ENCODE peak calls at places on chromosome 9, in five cellular contexts. One of them, this sample, is unnamed. For H3K4me1, the result is how much of the 10 kb centered on the place peaks cover.

GRCh38 chr9:88433583-88434240 is 45.5 kb downstream of the SPIN1 start:
- DNase-seq in H1: no peak
- DNase-seq in trophoblast cell: no peak
- DNase-seq in neuronal stem cell: no peak
- DNase-seq in IMR-90: peak
- DNase-seq in this sample: peak

GRCh38 chr9:101848485-101848919 is 110.1 kb upstream of the GRIN3A start:
- DNase-seq in neuronal stem cell: no peak
- DNase-seq in H1: no peak
- DNase-seq in IMR-90: no peak
- DNase-seq in trophoblast cell: no peak
- DNase-seq in this sample: no peak

GRCh38 chr9:129343697-129344375 is 165.8 kb upstream of the IER5L start:
- DNase-seq in IMR-90: no peak
- DNase-seq in neuronal stem cell: no peak
- DNase-seq in H1: no peak
- DNase-seq in trophoblast cell: peak
- DNase-seq in this sample: peak

GRCh38 chr9:3367185-3367584 is 158.6 kb downstream of the RFX3 start:
- DNase-seq in trophoblast cell: no peak
- DNase-seq in H1: no peak
- DNase-seq in neuronal stem cell: peak
- DNase-seq in IMR-90: no peak
- DNase-seq in this sample: peak

GRCh38 chr9:3760031-3760430 is 234.2 kb upstream of the RFX3 start:
- DNase-seq in IMR-90: peak
- DNase-seq in H1: no peak
- DNase-seq in trophoblast cell: no peak
- DNase-seq in neuronal stem cell: peak
- DNase-seq in this sample: peak

GRCh38 chr9:81268048-81268447 is 421.3 kb downstream of the TLE1 start:
- DNase-seq in IMR-90: peak
- DNase-seq in neuronal stem cell: no peak
- DNase-seq in trophoblast cell: no peak
- DNase-seq in H1: no peak
- DNase-seq in this sample: peak

GRCh38 chr9:88953401-88954029 is 37.8 kb upstream of the S1PR3 start:
- DNase-seq in trophoblast cell: no peak
- DNase-seq in H1: no peak
- DNase-seq in IMR-90: peak
- DNase-seq in neuronal stem cell: no peak
- DNase-seq in this sample: peak

GRCh38 chr9:115944166-115944948 is 209.2 kb upstream of the PAPPA start:
- DNase-seq in IMR-90: peak
- DNase-seq in trophoblast cell: peak
- DNase-seq in H1: no peak
- DNase-seq in neuronal stem cell: no peak
- DNase-seq in this sample: peak

GRCh38 chr9:126773004-126773607 is 31.7 kb upstream of the ZBTB43 start:
- DNase-seq in trophoblast cell: peak
- DNase-seq in H1: peak
- DNase-seq in IMR-90: peak
- DNase-seq in neuronal stem cell: no peak
- DNase-seq in this sample: peak

GRCh38 chr9:38334234-38334633 is 58.3 kb upstream of the ALDH1B1 start:
- DNase-seq in IMR-90: no peak
- DNase-seq in neuronal stem cell: no peak
- DNase-seq in H1: no peak
- DNase-seq in trophoblast cell: no peak
- DNase-seq in this sample: no peak

GRCh38 chr9:110837401-110838005 is 168.9 kb downstream of the MUSK start:
- DNase-seq in neuronal stem cell: no peak
- DNase-seq in trophoblast cell: no peak
- DNase-seq in H1: no peak
- DNase-seq in IMR-90: no peak
- DNase-seq in this sample: no peak

GRCh38 chr9:124183772-124184171 is 74.0 kb upstream of the NEK6 start:
- DNase-seq in neuronal stem cell: no peak
- DNase-seq in trophoblast cell: no peak
- DNase-seq in H1: peak
- DNase-seq in IMR-90: no peak
- DNase-seq in this sample: no peak

GRCh38 chr9:95954940-95955339 is 79.4 kb downstream of the ERCC6L2 start:
- DNase-seq in trophoblast cell: no peak
- DNase-seq in neuronal stem cell: no peak
- DNase-seq in H1: no peak
- DNase-seq in IMR-90: no peak
- DNase-seq in this sample: no peak

GRCh38 chr9:9855503-9856078 is 757.2 kb downstream of the PTPRD start:
- DNase-seq in trophoblast cell: no peak
- DNase-seq in neuronal stem cell: no peak
- DNase-seq in H1: no peak
- DNase-seq in IMR-90: no peak
- DNase-seq in this sample: no peak

GRCh38 chr9:20361220-20361619 is 261.1 kb downstream of the MLLT3 start:
- DNase-seq in IMR-90: no peak
- DNase-seq in H1: no peak
- DNase-seq in trophoblast cell: no peak
- DNase-seq in neuronal stem cell: no peak
- DNase-seq in this sample: no peak

GRCh38 chr9:89923174-89923573 is 318.4 kb downstream of the GADD45G start:
- DNase-seq in trophoblast cell: no peak
- DNase-seq in neuronal stem cell: no peak
- DNase-seq in IMR-90: no peak
- DNase-seq in H1: no peak
- DNase-seq in this sample: no peak

GRCh38 chr9:36191696-36192095 is 975 bp downstream of the CLTA start:
- DNase-seq in trophoblast cell: no peak
- DNase-seq in neuronal stem cell: no peak
- DNase-seq in H1: no peak
- DNase-seq in IMR-90: no peak
- DNase-seq in this sample: peak

GRCh38 chr9:135791431-135792267 is 89.7 kb downstream of the KCNT1 start:
- DNase-seq in H1: no peak
- DNase-seq in trophoblast cell: no peak
- DNase-seq in neuronal stem cell: no peak
- DNase-seq in IMR-90: no peak
- DNase-seq in this sample: no peak

GRCh38 chr9:123954921-123955320 is 25.0 kb upstream of the DENND1A start:
- DNase-seq in IMR-90: peak
- DNase-seq in neuronal stem cell: no peak
- DNase-seq in trophoblast cell: peak
- DNase-seq in H1: no peak
- DNase-seq in this sample: peak

GRCh38 chr9:107557236-107557990 is 67.8 kb upstream of the KLF4 start:
- DNase-seq in trophoblast cell: peak
- DNase-seq in neuronal stem cell: no peak
- DNase-seq in IMR-90: peak
- DNase-seq in H1: no peak
- DNase-seq in this sample: peak

GRCh38 chr9:137459601-137460362 is 648 bp upstream of the NSMF start:
- DNase-seq in trophoblast cell: no peak
- DNase-seq in H1: no peak
- DNase-seq in neuronal stem cell: no peak
- DNase-seq in IMR-90: no peak
- DNase-seq in this sample: no peak

GRCh38 chr9:37031081-37031480 is 3.0 kb downstream of the PAX5 start:
- DNase-seq in IMR-90: no peak
- DNase-seq in trophoblast cell: no peak
- DNase-seq in H1: no peak
- DNase-seq in neuronal stem cell: no peak
- DNase-seq in this sample: no peak

GRCh38 chr9:85417674-85418073 is 324.1 kb downstream of the AGTPBP1 start:
- DNase-seq in H1: no peak
- DNase-seq in neuronal stem cell: no peak
- DNase-seq in IMR-90: no peak
- DNase-seq in trophoblast cell: no peak
- DNase-seq in this sample: no peak

DNA sequence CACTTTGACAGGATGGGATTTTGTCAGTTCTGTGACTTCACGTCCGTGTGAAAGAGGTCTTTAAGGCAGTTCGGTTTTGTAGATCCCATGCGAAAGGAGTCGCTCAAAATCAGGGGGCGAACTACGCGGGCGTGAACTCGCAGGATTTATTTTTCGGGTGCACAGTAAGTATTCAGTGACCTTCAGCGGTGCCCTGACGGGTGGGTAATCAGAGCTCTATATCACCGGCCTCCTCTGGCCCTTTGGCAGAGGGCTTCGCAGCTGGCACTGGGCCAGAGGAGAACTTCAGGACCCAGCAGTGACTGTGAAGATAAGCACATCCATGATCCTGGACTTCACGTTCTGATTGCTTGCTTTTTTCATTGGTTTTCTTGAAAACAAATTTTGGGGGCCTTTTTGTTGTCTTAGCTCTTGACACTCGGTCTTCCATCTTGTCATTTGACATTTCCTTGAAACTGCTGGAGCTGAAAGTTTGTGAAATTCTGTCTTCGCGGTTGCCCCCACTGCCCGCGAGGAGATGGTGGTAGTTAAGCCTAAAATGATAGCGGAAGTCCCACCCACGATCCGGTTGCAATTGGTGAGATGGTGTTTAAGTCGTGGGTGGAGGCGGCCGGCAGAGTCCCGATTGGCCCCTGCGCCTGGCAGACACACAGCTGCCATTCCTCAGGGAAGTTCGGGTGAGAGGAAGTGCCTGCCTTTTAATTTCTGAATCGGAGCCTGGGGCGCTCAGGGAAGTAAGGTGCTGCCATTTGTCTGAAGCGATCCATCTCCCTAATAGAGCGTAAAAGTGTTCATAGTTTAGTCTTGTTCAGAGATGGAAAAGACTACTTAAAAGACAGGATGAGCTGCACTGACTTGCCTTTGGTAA is at the start of gene FAM120AOS:
- DNase-seq in neuronal stem cell: peak
- DNase-seq in IMR-90: peak
- DNase-seq in trophoblast cell: peak
- DNase-seq in H1: peak
- DNase-seq in this sample: peak
- H3K18ac ChIP-seq in neuronal stem cell: peak
- H3K18ac ChIP-seq in IMR-90: peak
- H3K18ac ChIP-seq in trophoblast cell: peak
- H3K18ac ChIP-seq in H1: no peak
- H3K18ac ChIP-seq in this sample: peak

GRCh38 chr9:131679261-131680020 is 60.4 kb downstream of the RAPGEF1 start:
- DNase-seq in neuronal stem cell: no peak
- DNase-seq in H1: no peak
- DNase-seq in trophoblast cell: no peak
- DNase-seq in IMR-90: no peak
- DNase-seq in this sample: no peak

GRCh38 chr9:131677445-131678180 is 62.3 kb downstream of the RAPGEF1 start:
- DNase-seq in trophoblast cell: peak
- DNase-seq in neuronal stem cell: no peak
- DNase-seq in IMR-90: peak
- DNase-seq in H1: no peak
- DNase-seq in this sample: peak

GRCh38 chr9:131677051-131677444 is 62.8 kb downstream of the RAPGEF1 start:
- DNase-seq in neuronal stem cell: no peak
- DNase-seq in IMR-90: peak
- DNase-seq in trophoblast cell: peak
- DNase-seq in H1: no peak
- DNase-seq in this sample: peak

GRCh38 chr9:131676431-131676972 is 63.4 kb downstream of the RAPGEF1 start:
- DNase-seq in neuronal stem cell: no peak
- DNase-seq in trophoblast cell: no peak
- DNase-seq in IMR-90: no peak
- DNase-seq in H1: no peak
- DNase-seq in this sample: no peak

GRCh38 chr9:131678499-131679111 is 61.3 kb downstream of the RAPGEF1 start:
- DNase-seq in neuronal stem cell: peak
- DNase-seq in trophoblast cell: peak
- DNase-seq in H1: no peak
- DNase-seq in IMR-90: peak
- DNase-seq in this sample: peak
- H3K4me1 ChIP-seq in neuronal stem cell: under half
- H3K4me1 ChIP-seq in trophoblast cell: under half
- H3K4me1 ChIP-seq in H1: under half
- H3K4me1 ChIP-seq in IMR-90: under half
- H3K4me1 ChIP-seq in this sample: under half

DNA sequence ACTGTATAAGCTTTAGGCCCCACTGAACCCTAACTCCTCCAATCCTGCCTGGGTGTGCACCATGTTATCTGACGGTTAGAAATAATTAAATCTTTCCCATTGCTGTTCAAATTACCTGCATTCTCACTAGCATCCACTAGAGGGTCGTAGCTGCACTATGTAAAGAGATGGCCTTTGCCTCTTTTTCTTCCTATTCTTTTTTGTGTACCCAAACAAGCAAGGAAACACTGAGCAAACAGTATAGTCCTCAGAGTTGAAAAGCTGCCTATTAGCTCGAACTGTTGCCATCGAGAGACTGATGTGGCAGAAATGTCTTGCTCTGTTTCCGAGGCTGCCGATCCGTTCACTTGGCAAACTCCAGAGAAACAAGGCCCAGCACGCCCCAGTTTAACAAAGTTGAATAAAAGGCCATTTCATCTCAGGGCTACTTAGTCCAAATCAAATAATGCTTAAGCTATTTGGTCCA is 163.8 kb upstream of the TRPM3 start:
- DNase-seq in H1: peak
- DNase-seq in neuronal stem cell: peak
- DNase-seq in IMR-90: peak
- DNase-seq in trophoblast cell: peak
- DNase-seq in this sample: peak
- H3K18ac ChIP-seq in H1: peak
- H3K18ac ChIP-seq in neuronal stem cell: no peak
- H3K18ac ChIP-seq in IMR-90: no peak
- H3K18ac ChIP-seq in trophoblast cell: no peak
- H3K18ac ChIP-seq in this sample: no peak

GRCh38 chr9:122028089-122028488 is 65.0 kb downstream of the TTLL11 start:
- DNase-seq in neuronal stem cell: no peak
- DNase-seq in IMR-90: no peak
- DNase-seq in trophoblast cell: no peak
- DNase-seq in H1: no peak
- DNase-seq in this sample: no peak

GRCh38 chr9:122030357-122030756 is 62.8 kb downstream of the TTLL11 start:
- DNase-seq in trophoblast cell: no peak
- DNase-seq in H1: no peak
- DNase-seq in IMR-90: no peak
- DNase-seq in neuronal stem cell: no peak
- DNase-seq in this sample: no peak

GRCh38 chr9:122031157-122031556 is 62.0 kb downstream of the TTLL11 start:
- DNase-seq in IMR-90: no peak
- DNase-seq in neuronal stem cell: no peak
- DNase-seq in H1: no peak
- DNase-seq in trophoblast cell: no peak
- DNase-seq in this sample: no peak

GRCh38 chr9:122031806-122032205 is 61.3 kb downstream of the TTLL11 start:
- DNase-seq in H1: no peak
- DNase-seq in trophoblast cell: no peak
- DNase-seq in neuronal stem cell: no peak
- DNase-seq in IMR-90: no peak
- DNase-seq in this sample: no peak

GRCh38 chr9:122029898-122030297 is 63.2 kb downstream of the TTLL11 start:
- DNase-seq in H1: no peak
- DNase-seq in IMR-90: no peak
- DNase-seq in neuronal stem cell: no peak
- DNase-seq in trophoblast cell: no peak
- DNase-seq in this sample: no peak
- H3K4me1 ChIP-seq in H1: under half
- H3K4me1 ChIP-seq in IMR-90: under half
- H3K4me1 ChIP-seq in neuronal stem cell: under half
- H3K4me1 ChIP-seq in trophoblast cell: under half
- H3K4me1 ChIP-seq in this sample: under half